ENCODE peak calls at places on chromosome 1, in nine cellular contexts. One of them, this sample, is unnamed.

GRCh38 chr1:68221971-68222355 is 10.4 kb downstream of the WLS start:
- DNase-seq in GM12891: no peak
- DNase-seq in fibroblast of the aortic adventitia: peak
- DNase-seq in naive thymus-derived CD8-positive, alpha-beta T cell: no peak
- DNase-seq in C1 segment of cervical spinal cord: no peak
- DNase-seq in EH: peak
- DNase-seq in ACHN: no peak
- DNase-seq in uterus: no peak
- DNase-seq in activated naive CD4-positive, alpha-beta T cell: no peak
- DNase-seq in this sample: no peak

GRCh38 chr1:197951617-197952175 is 34.5 kb downstream of the LHX9 start:
- DNase-seq in GM12891: no peak
- DNase-seq in fibroblast of the aortic adventitia: no peak
- DNase-seq in naive thymus-derived CD8-positive, alpha-beta T cell: no peak
- DNase-seq in C1 segment of cervical spinal cord: no peak
- DNase-seq in EH: no peak
- DNase-seq in ACHN: no peak
- DNase-seq in uterus: no peak
- DNase-seq in activated naive CD4-positive, alpha-beta T cell: no peak
- DNase-seq in this sample: no peak

GRCh38 chr1:37575692-37576091 is 19.0 kb downstream of the DNALI1 start:
- DNase-seq in GM12891: no peak
- DNase-seq in fibroblast of the aortic adventitia: peak
- DNase-seq in naive thymus-derived CD8-positive, alpha-beta T cell: no peak
- DNase-seq in C1 segment of cervical spinal cord: no peak
- DNase-seq in EH: peak
- DNase-seq in ACHN: no peak
- DNase-seq in uterus: no peak
- DNase-seq in activated naive CD4-positive, alpha-beta T cell: no peak
- DNase-seq in this sample: no peak

GRCh38 chr1:209561561-209561960 is 22.0 kb upstream of the CAMK1G start:
- DNase-seq in GM12891: no peak
- DNase-seq in fibroblast of the aortic adventitia: no peak
- DNase-seq in naive thymus-derived CD8-positive, alpha-beta T cell: no peak
- DNase-seq in C1 segment of cervical spinal cord: no peak
- DNase-seq in EH: no peak
- DNase-seq in ACHN: no peak
- DNase-seq in uterus: no peak
- DNase-seq in activated naive CD4-positive, alpha-beta T cell: no peak
- DNase-seq in this sample: no peak

GRCh38 chr1:46202975-46203737 is at the start of gene LURAP1:
- DNase-seq in GM12891: peak
- DNase-seq in fibroblast of the aortic adventitia: peak
- DNase-seq in naive thymus-derived CD8-positive, alpha-beta T cell: peak
- DNase-seq in C1 segment of cervical spinal cord: peak
- DNase-seq in EH: peak
- DNase-seq in ACHN: peak
- DNase-seq in uterus: peak
- DNase-seq in activated naive CD4-positive, alpha-beta T cell: peak
- DNase-seq in this sample: peak

GRCh38 chr1:248306103-248306502 is 2.9 kb upstream of the OR2T12 start:
- DNase-seq in GM12891: no peak
- DNase-seq in fibroblast of the aortic adventitia: no peak
- DNase-seq in naive thymus-derived CD8-positive, alpha-beta T cell: no peak
- DNase-seq in C1 segment of cervical spinal cord: no peak
- DNase-seq in EH: no peak
- DNase-seq in ACHN: no peak
- DNase-seq in uterus: no peak
- DNase-seq in activated naive CD4-positive, alpha-beta T cell: no peak
- DNase-seq in this sample: no peak

GRCh38 chr1:236742421-236743160 is 52.5 kb upstream of the MTR start:
- DNase-seq in GM12891: no peak
- DNase-seq in fibroblast of the aortic adventitia: no peak
- DNase-seq in naive thymus-derived CD8-positive, alpha-beta T cell: no peak
- DNase-seq in C1 segment of cervical spinal cord: no peak
- DNase-seq in EH: no peak
- DNase-seq in ACHN: no peak
- DNase-seq in uterus: no peak
- DNase-seq in activated naive CD4-positive, alpha-beta T cell: no peak
- DNase-seq in this sample: no peak

GRCh38 chr1:220876511-220877347 is 2.5 kb upstream of the HLX start:
- DNase-seq in GM12891: no peak
- DNase-seq in fibroblast of the aortic adventitia: no peak
- DNase-seq in naive thymus-derived CD8-positive, alpha-beta T cell: no peak
- DNase-seq in C1 segment of cervical spinal cord: no peak
- DNase-seq in EH: no peak
- DNase-seq in ACHN: no peak
- DNase-seq in uterus: no peak
- DNase-seq in activated naive CD4-positive, alpha-beta T cell: no peak
- DNase-seq in this sample: no peak

GRCh38 chr1:84884671-84885389 is 8.2 kb downstream of the LPAR3 start:
- DNase-seq in GM12891: no peak
- DNase-seq in fibroblast of the aortic adventitia: peak
- DNase-seq in naive thymus-derived CD8-positive, alpha-beta T cell: no peak
- DNase-seq in C1 segment of cervical spinal cord: no peak
- DNase-seq in EH: no peak
- DNase-seq in ACHN: no peak
- DNase-seq in uterus: no peak
- DNase-seq in activated naive CD4-positive, alpha-beta T cell: no peak
- DNase-seq in this sample: no peak

This sample was measured in NCI-H2029.